ENCODE peak calls at places on chromosomes 11 and 22, in four cellular contexts. One of them, this sample, is unnamed.
A peak's percentile ranks its signal among the peaks of the same experiment; 100 is the strongest.

GRCh38 chr11:26093206-26093605 is 238.7 kb upstream of the ANO3 start:
- DNase-seq in tibial nerve: no peak
- DNase-seq in SK-N-SH: no peak
- DNase-seq in A549: no peak
- DNase-seq in this sample: no peak

GRCh38 chr11:8983552-8983951 is 19.3 kb upstream of the TMEM9B start:
- DNase-seq in SK-N-SH: no peak
- DNase-seq in tibial nerve: no peak
- DNase-seq in A549: no peak
- DNase-seq in this sample: no peak

GRCh38 chr11:91926967-91927366 is 297.7 kb upstream of the FAT3 start:
- DNase-seq in A549: no peak
- DNase-seq in tibial nerve: peak; percentile 26
- DNase-seq in SK-N-SH: no peak
- DNase-seq in this sample: peak; percentile 90

GRCh38 chr22:19641254-19641982 is 72.9 kb upstream of the SEPTIN5 start:
- DNase-seq in A549: peak; percentile 36
- DNase-seq in SK-N-SH: peak; percentile 3
- DNase-seq in tibial nerve: no peak
- DNase-seq in this sample: no peak

GRCh38 chr11:122804796-122805195 is 33.5 kb upstream of the CRTAM start:
- DNase-seq in SK-N-SH: no peak
- DNase-seq in tibial nerve: no peak
- DNase-seq in A549: no peak
- DNase-seq in this sample: no peak

GRCh38 chr22:27107824-27108223 is 450.4 kb downstream of the MIAT start:
- DNase-seq in SK-N-SH: peak; percentile 79
- DNase-seq in A549: peak; percentile 70
- DNase-seq in tibial nerve: peak; percentile 76
- DNase-seq in this sample: peak; percentile 88

GRCh38 chr11:17412488-17413180 is 24.2 kb upstream of the KCNJ11 start:
- DNase-seq in tibial nerve: no peak
- DNase-seq in SK-N-SH: no peak
- DNase-seq in A549: no peak
- DNase-seq in this sample: no peak

GRCh38 chr11:6687876-6688275 is 4.7 kb upstream of the MRPL17 start:
- DNase-seq in A549: no peak
- DNase-seq in tibial nerve: no peak
- DNase-seq in SK-N-SH: no peak
- DNase-seq in this sample: no peak

GRCh38 chr11:105935791-105936190 is 86.2 kb downstream of the MSANTD4 start:
- DNase-seq in SK-N-SH: no peak
- DNase-seq in A549: no peak
- DNase-seq in tibial nerve: no peak
- DNase-seq in this sample: no peak

GRCh38 chr11:40062616-40063015 is 1396.8 kb downstream of the LRRC4C start:
- DNase-seq in SK-N-SH: no peak
- DNase-seq in A549: no peak
- DNase-seq in tibial nerve: no peak
- DNase-seq in this sample: no peak

GRCh38 chr11:79363261-79363660 is 77.6 kb downstream of the TENM4 start:
- DNase-seq in SK-N-SH: no peak
- DNase-seq in A549: no peak
- DNase-seq in tibial nerve: no peak
- DNase-seq in this sample: no peak

GRCh38 chr22:45228401-45228754 is 12.3 kb downstream of the KIAA0930 start:
- DNase-seq in SK-N-SH: no peak
- DNase-seq in tibial nerve: no peak
- DNase-seq in A549: no peak
- DNase-seq in this sample: no peak

GRCh38 chr11:73189315-73189714 is 28.8 kb upstream of the P2RY2 start:
- DNase-seq in A549: no peak
- DNase-seq in SK-N-SH: no peak
- DNase-seq in tibial nerve: no peak
- DNase-seq in this sample: peak; percentile 70

GRCh38 chr11:27313157-27313821 is 49.7 kb downstream of the CCDC34 start:
- DNase-seq in SK-N-SH: peak; percentile 54
- DNase-seq in tibial nerve: no peak
- DNase-seq in A549: no peak
- DNase-seq in this sample: no peak

GRCh38 chr11:34181254-34181653 is 75.8 kb downstream of the NAT10 start:
- DNase-seq in tibial nerve: no peak
- DNase-seq in SK-N-SH: no peak
- DNase-seq in A549: no peak
- DNase-seq in this sample: no peak

GRCh38 chr11:58921778-58922390 is 17.4 kb upstream of the GLYATL1 start:
- DNase-seq in tibial nerve: no peak
- DNase-seq in SK-N-SH: no peak
- DNase-seq in A549: no peak
- DNase-seq in this sample: no peak

GRCh38 chr22:44623771-44624510 is 78.1 kb upstream of the PRR5 start:
- DNase-seq in SK-N-SH: no peak
- DNase-seq in A549: peak; percentile 30
- DNase-seq in tibial nerve: no peak
- DNase-seq in this sample: no peak

GRCh38 chr11:107962181-107962580 is 33.9 kb downstream of the RAB39A start:
- DNase-seq in tibial nerve: no peak
- DNase-seq in A549: no peak
- DNase-seq in SK-N-SH: no peak
- DNase-seq in this sample: no peak

GRCh38 chr22:45311033-45311531 is 1.3 kb downstream of the FAM118A start:
- DNase-seq in A549: no peak
- DNase-seq in tibial nerve: no peak
- DNase-seq in SK-N-SH: no peak
- DNase-seq in this sample: no peak

GRCh38 chr11:110713469-110713776 is 1.2 kb upstream of the ARHGAP20 start:
- DNase-seq in A549: no peak
- DNase-seq in tibial nerve: no peak
- DNase-seq in SK-N-SH: no peak
- DNase-seq in this sample: peak; percentile 72

GRCh38 chr22:19882446-19883381 is 28.0 kb upstream of the GNB1L start:
- DNase-seq in SK-N-SH: peak; percentile 29
- DNase-seq in tibial nerve: no peak
- DNase-seq in A549: no peak
- DNase-seq in this sample: peak; percentile 51

GRCh38 chr11:6646631-6647281 is 8.9 kb downstream of the DCHS1 start:
- DNase-seq in A549: no peak
- DNase-seq in tibial nerve: peak; percentile 72
- DNase-seq in SK-N-SH: peak; percentile 88
- DNase-seq in this sample: peak; percentile 84

GRCh38 chr22:29385305-29385704 is 3.1 kb downstream of the AP1B1 start:
- DNase-seq in A549: no peak
- DNase-seq in tibial nerve: no peak
- DNase-seq in SK-N-SH: no peak
- DNase-seq in this sample: no peak

GRCh38 chr22:29388759-29389090 is 355 bp upstream of the AP1B1 start:
- DNase-seq in tibial nerve: no peak
- DNase-seq in A549: no peak
- DNase-seq in SK-N-SH: no peak
- DNase-seq in this sample: no peak

GRCh38 chr22:29383740-29384139 is 4.6 kb downstream of the AP1B1 start:
- DNase-seq in A549: no peak
- DNase-seq in SK-N-SH: no peak
- DNase-seq in tibial nerve: no peak
- DNase-seq in this sample: no peak

GRCh38 chr22:29387921-29388758 is at the start of gene AP1B1:
- DNase-seq in SK-N-SH: peak; percentile 98
- DNase-seq in tibial nerve: peak; percentile 84
- DNase-seq in A549: peak; percentile 86
- DNase-seq in this sample: peak; percentile 96

GRCh38 chr22:29385748-29386147 is 2.6 kb downstream of the AP1B1 start:
- DNase-seq in SK-N-SH: no peak
- DNase-seq in A549: no peak
- DNase-seq in tibial nerve: peak; percentile 27
- DNase-seq in this sample: no peak
- H3K4me1 ChIP-seq in SK-N-SH: no peaks in the 10 kb centered on the region
- H3K4me1 ChIP-seq in A549: peaks cover 22% of the 10 kb centered on the region
- H3K4me1 ChIP-seq in tibial nerve: peaks cover 22% of the 10 kb centered on the region
- H3K4me1 ChIP-seq in this sample: peaks cover 31% of the 10 kb centered on the region

GRCh38 chr11:70785372-70785771 is 387.0 kb downstream of the CTTN start:
- DNase-seq in tibial nerve: no peak
- DNase-seq in A549: no peak
- DNase-seq in SK-N-SH: no peak
- DNase-seq in this sample: no peak

GRCh38 chr11:70783821-70784220 is 385.5 kb downstream of the CTTN start:
- DNase-seq in A549: no peak
- DNase-seq in SK-N-SH: no peak
- DNase-seq in tibial nerve: no peak
- DNase-seq in this sample: no peak

GRCh38 chr11:70786021-70786665 is 387.8 kb downstream of the CTTN start:
- DNase-seq in tibial nerve: no peak
- DNase-seq in A549: no peak
- DNase-seq in SK-N-SH: no peak
- DNase-seq in this sample: no peak

GRCh38 chr11:70790671-70791300 is 392.5 kb downstream of the CTTN start:
- DNase-seq in SK-N-SH: no peak
- DNase-seq in A549: no peak
- DNase-seq in tibial nerve: no peak
- DNase-seq in this sample: no peak

DNA sequence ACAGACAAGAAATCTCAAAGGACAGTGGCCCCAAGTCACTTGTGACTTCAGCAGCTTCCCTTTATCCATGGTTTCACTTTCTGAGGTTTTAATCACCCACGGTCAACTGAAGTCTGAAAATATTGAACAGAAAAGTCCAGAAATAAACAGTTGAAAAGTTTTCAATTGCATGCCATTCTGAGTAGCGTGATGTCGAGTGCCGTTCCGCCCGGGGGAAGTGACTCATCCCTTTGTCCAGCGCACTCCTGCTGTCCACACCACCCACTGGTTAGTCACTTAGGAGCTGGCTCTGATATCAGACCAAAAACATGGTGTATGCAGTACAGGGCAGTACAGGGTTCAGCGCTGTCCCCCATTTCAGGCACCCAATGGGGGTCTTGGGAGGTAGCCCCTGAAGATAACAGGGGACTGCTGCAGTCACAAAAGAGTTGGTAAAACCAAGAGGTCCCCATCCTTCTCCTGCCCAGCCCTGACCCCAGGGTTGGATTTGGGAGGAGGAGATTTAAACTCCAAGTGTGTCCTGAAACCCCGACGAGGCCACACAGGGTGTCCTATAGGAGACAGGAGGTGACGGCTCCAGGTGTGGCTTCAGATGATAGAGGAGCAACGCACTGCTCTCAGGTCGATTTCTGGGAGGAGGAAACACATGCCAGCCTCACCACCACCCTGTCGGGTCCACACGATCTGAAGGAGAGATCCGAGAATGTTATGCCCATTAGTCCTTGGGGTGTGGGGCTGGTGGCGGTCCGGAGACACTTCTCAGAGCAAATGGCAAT is 390.1 kb downstream of the CTTN start:
- DNase-seq in A549: peak; percentile 93
- DNase-seq in tibial nerve: no peak
- DNase-seq in SK-N-SH: no peak
- DNase-seq in this sample: no peak
- H3K4me3 ChIP-seq in A549: no peak overlapping the region
- H3K4me3 ChIP-seq in tibial nerve: no peak overlapping the region
- H3K4me3 ChIP-seq in SK-N-SH: no peak overlapping the region
- H3K4me3 ChIP-seq in this sample: no peak overlapping the region

DNA sequence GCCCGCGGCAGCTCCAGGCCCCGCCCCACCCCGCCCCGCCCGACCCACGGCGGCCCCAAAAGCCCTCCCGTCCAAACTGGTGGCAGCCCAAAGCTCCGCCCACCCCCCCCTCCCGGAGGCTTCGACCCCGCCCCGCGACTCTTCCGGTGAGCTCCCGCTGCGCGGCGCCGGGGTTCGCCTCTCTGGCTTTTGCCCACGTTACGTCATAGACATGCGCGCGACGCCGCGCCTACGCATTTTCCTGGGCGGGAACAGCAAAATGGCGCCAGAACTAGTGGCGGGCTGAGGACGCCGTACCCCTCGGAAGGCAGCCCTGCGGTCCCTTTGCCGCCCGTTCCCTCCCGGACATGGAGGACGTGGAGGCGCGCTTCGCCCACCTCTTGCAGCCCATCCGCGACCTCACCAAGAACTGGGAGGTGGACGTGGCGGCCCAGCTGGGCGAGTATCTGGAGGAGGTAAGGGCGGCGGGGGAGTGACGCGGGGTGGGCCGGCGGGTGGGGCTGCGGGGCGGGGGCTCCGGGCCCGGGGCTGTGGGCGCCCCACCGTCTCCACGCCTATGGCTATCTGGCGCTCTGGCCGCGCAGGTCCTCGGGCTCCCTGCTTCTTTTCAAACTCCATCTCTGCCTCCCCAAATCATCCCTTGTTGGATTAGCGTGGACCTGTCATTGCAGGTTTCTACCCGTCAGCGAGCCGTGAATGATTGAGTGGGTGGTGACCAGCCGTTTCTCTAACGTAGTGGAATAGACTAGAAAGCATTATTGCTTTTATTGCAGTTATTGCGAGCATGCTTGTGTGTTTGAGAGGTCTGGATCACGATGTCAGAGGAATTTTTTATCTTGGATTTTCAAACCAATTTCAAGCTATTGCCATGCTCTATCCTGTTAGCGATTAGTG is at the start of gene NCAPH2:
- DNase-seq in tibial nerve: peak; percentile 92
- DNase-seq in A549: peak; percentile 85
- DNase-seq in SK-N-SH: peak; percentile 100
- DNase-seq in this sample: peak; percentile 98
- TF ChIP-seq EP300 in tibial nerve: peak; percentile 98
- TF ChIP-seq EP300 in A549: no peak
- TF ChIP-seq EP300 in SK-N-SH: no peak
- TF ChIP-seq EP300 in this sample: no peak

DNA sequence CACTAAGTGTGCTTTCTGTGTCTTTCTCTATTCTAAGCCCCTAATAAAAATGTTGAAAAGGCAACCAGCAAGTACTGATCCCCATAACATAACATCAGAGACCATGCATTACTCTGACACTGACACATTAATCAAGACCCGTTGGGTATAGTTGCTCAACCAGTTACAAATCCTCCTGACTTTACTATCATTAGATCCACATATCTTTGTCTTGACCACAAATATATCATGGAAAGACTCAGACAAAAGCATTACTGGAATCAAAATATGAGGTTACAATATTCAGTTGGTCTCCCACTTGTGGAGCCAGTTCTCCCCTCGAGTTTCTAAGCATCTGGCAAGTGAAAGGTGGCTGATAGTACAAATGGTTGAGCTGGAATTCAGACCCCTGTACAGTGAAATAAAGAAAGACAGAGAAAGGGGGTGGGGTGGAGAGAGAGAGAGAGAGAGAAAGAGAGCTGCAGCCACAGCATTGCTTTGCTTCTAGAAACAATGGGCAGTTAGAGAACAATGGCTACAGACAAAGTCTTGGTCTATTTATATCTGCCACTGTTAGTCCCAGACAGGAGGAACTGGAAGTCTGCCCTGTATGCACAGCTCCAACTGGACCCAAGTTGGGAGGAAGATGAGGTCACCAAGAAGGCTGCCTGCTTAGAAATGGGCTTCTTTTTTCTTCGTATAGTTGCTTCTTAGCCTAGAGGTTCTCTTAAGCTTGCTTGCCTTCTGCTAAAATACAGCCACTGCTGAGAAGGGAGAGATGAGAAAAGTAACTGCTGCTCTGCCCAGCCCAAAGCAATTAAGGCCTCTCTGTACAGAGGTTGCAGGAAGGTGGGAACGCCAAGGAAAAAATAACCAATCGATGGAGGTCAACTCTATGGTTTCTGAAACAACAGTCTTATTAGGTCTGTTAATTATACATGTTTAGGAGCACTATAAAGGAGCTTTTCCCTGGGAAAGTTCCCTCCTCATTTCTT is 85.5 kb downstream of the ETS1 start:
- DNase-seq in A549: no peak
- DNase-seq in tibial nerve: no peak
- DNase-seq in SK-N-SH: no peak
- DNase-seq in this sample: no peak
- H3K4me1 ChIP-seq in A549: peaks cover 91% of the 10 kb centered on the region
- H3K4me1 ChIP-seq in tibial nerve: peaks cover 64% of the 10 kb centered on the region
- H3K4me1 ChIP-seq in SK-N-SH: peaks cover 64% of the 10 kb centered on the region
- H3K4me1 ChIP-seq in this sample: peaks cover 81% of the 10 kb centered on the region

This sample was measured in sigmoid colon.